ENCODE peak calls at places on chromosomes 12 and 14, in nine cellular contexts. Y is ELR, L is GM12865, P is HEK293T, F is hippocampal formation, Q is NAMALWA, M is NCI-H1092 treated with DMSO at 0.1 percent for 48 hours, A is T-helper 1 cell, C is tibial nerve. U is an unnamed sample.

GRCh38 chr12:42145552-42146215 is 1.0 kb upstream of the GXYLT1 start:
- DNase-seq in Y (peak; percentile 41), L (peak; percentile 8), P (no peak), F (no peak), Q (peak; percentile 11), M (no peak), A (no peak), C (no peak), U (peak; percentile 28)

GRCh38 chr12:69254046-69254445 is 14.7 kb downstream of the CPSF6 start:
- DNase-seq in Y (peak; percentile 65), L (peak; percentile 74), P (peak; percentile 20), F (no peak), Q (peak; percentile 76), M (peak; percentile 4), A (no peak), C (no peak), U (no peak)

GRCh38 chr14:51643137-51643536 is 8.6 kb upstream of the FRMD6 start:
- DNase-seq in Y (peak; percentile 94), L (no peak), P (no peak), F (no peak), Q (no peak), M (no peak), A (no peak), C (no peak), U (no peak)

GRCh38 chr14:103109789-103110415 is 13.4 kb upstream of the TNFAIP2 start:
- DNase-seq in Y (peak; percentile 96), L (no peak), P (no peak), F (no peak), Q (no peak), M (no peak), A (no peak), C (no peak), U (no peak)

GRCh38 chr12:65810036-65810435 is 14.2 kb upstream of the HMGA2 start:
- DNase-seq in Y (no peak), L (no peak), P (no peak), F (no peak), Q (no peak), M (no peak), A (no peak), C (no peak), U (no peak)

GRCh38 chr12:6696690-6697583 is 3.7 kb downstream of the PIANP start:
- DNase-seq in Y (no peak), L (peak; percentile 69), P (no peak), F (no peak), Q (peak; percentile 97), M (no peak), A (no peak), C (no peak), U (no peak)

GRCh38 chr14:70317969-70318634 is 41.4 kb downstream of the COX16 start:
- DNase-seq in Y (peak; percentile 66), L (peak; percentile 49), P (peak; percentile 61), F (peak; percentile 26), Q (peak; percentile 1), M (peak; percentile 29), A (no peak), C (no peak), U (peak; percentile 39)

GRCh38 chr14:58331111-58331510 is 32.8 kb downstream of the ARID4A start:
- DNase-seq in Y (peak; percentile 90), L (peak; percentile 93), P (peak; percentile 78), F (peak; percentile 68), Q (peak; percentile 95), M (peak; percentile 100), A (peak; percentile 88), C (peak; percentile 76), U (peak; percentile 100)